ENCODE peak calls at places on chromosomes 2 and 18, in four cellular contexts. F, M, R and S are unnamed samples.

GRCh38 chr2:19848952-19849351 is 52.8 kb downstream of the TTC32 start:
- DNase-seq in F (no peak), M (no peak), R (no peak), S (no peak)

GRCh38 chr18:2914185-2914584 is 67.4 kb downstream of the EMILIN2 start:
- DNase-seq in F (no peak), M (no peak), R (no peak), S (no peak)

GRCh38 chr2:225002656-225003045 is 39.6 kb downstream of the DOCK10 start:
- DNase-seq in F (no peak), M (no peak), R (no peak), S (no peak)

GRCh38 chr2:153601812-153602211 is 123.2 kb upstream of the RPRM start:
- DNase-seq in F (no peak), M (no peak), R (no peak), S (no peak)

GRCh38 chr18:63588869-63589268 is 1.7 kb downstream of the SERPINB13 start:
- DNase-seq in F (no peak), M (no peak), R (no peak), S (no peak)

GRCh38 chr2:168254158-168254935 is 7.0 kb upstream of the STK39 start:
- DNase-seq in F (peak), M (no peak), R (no peak), S (no peak)

GRCh38 chr2:97870396-97870843 is 125.3 kb downstream of the TMEM131 start:
- DNase-seq in F (peak), M (no peak), R (no peak), S (no peak)

GRCh38 chr2:216799873-216800421 is 59.9 kb downstream of the TNP1 start:
- DNase-seq in F (peak), M (no peak), R (peak), S (no peak)

GRCh38 chr18:47209166-47209565 is 33.0 kb upstream of the IER3IP1 start:
- DNase-seq in F (peak), M (no peak), R (no peak), S (no peak)

GRCh38 chr2:97969466-97970067 is 26.2 kb downstream of the TMEM131 start:
- DNase-seq in F (peak), M (no peak), R (no peak), S (no peak)

GRCh38 chr2:25885933-25886332 is 7.6 kb upstream of the ASXL2 start:
- DNase-seq in F (peak), M (no peak), R (no peak), S (no peak)

GRCh38 chr2:240856151-240856980 is 12.3 kb upstream of the AGXT start:
- DNase-seq in F (no peak), M (no peak), R (peak), S (no peak)
- TF ChIP-seq CTCF in F (no peak), M (no peak), R (no peak), S (no peak)

GRCh38 chr2:70469435-70469834 is 84.2 kb downstream of the TGFA start:
- DNase-seq in F (no peak), M (no peak), R (no peak), S (no peak)
- TF ChIP-seq CTCF in F (no peak), M (no peak), R (peak), S (no peak)

GRCh38 chr2:240762971-240763370 is 57.0 kb downstream of the KIF1A start:
- DNase-seq in F (no peak), M (no peak), R (peak), S (no peak)

GRCh38 chr2:240760121-240760520 is 59.9 kb downstream of the KIF1A start:
- DNase-seq in F (no peak), M (no peak), R (no peak), S (no peak)

GRCh38 chr2:240759454-240759853 is 60.6 kb downstream of the KIF1A start:
- DNase-seq in F (peak), M (no peak), R (peak), S (no peak)

GRCh38 chr2:240762249-240762648 is 57.8 kb downstream of the KIF1A start:
- DNase-seq in F (no peak), M (no peak), R (no peak), S (no peak)

GRCh38 chr2:240760576-240761246 is 59.3 kb downstream of the KIF1A start:
- DNase-seq in F (no peak), M (no peak), R (peak), S (no peak)
- TF ChIP-seq CTCF in F (no peak), M (no peak), R (no peak), S (no peak)

GRCh38 chr2:130372833-130373807 is 17.3 kb downstream of the PTPN18 start:
- DNase-seq in F (no peak), M (no peak), R (no peak), S (no peak)
- TF ChIP-seq CTCF in F (no peak), M (no peak), R (peak), S (peak)

DNA sequence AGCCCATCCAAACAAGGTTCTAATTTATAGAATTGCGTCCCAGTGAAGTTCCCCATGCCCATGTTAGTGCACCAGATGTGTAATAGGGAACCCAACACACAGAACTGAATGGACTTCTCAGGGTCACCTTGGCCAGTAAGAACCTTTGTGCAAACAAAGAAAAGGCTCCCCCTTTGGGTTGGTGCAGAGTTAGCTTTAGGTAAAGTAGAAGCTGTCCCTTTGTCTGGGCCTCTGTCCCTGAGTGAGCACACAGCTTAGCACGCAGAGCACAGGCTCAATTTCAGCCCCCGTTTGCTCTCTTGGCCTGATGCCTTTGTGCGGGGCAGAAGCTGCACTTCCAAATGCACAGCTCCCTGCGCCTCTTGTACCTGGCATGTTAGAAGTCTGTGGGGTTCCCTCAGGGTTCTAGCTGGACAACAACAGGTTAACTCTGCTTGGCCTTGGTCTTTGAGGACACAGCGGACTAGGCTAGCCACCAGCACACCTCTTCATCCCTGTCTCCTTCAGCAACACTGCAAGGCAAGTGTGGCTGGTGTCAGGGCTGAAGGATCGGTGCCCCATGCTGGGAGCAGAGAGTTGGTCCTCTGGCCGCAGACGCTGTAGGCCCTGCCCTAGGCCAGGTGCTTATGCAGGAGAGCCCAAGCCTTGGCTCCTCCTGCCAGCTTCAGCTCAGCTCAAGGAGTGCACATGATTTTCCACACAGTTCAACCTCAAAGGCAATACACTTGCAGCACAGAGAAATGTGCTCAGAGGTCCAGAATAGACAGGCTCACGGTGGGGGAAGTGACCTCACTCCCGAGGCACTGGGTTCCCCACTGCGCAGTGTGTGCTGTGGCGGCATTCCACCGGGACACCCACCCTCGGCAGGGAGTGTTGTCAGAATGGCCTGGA is 73.3 kb upstream of the FOSL2 start:
- DNase-seq in F (peak), M (no peak), R (no peak), S (no peak)
- TF ChIP-seq CTCF in F (no peak), M (no peak), R (peak), S (no peak)

GRCh38 chr2:218975060-218975777 is 9.8 kb downstream of the FEV start:
- DNase-seq in F (no peak), M (no peak), R (no peak), S (no peak)
- TF ChIP-seq CTCF in F (no peak), M (peak), R (peak), S (no peak)

GRCh38 chr18:74063023-74063422 is 84.6 kb downstream of the FBXO15 start:
- DNase-seq in F (no peak), M (no peak), R (peak), S (no peak)
- TF ChIP-seq CTCF in F (no peak), M (no peak), R (peak), S (no peak)